ENCODE peak calls at places on chromosomes 13 and 19, in ten cellular contexts. Y, X, L, A, U, G, R, C, B and N are unnamed samples.

GRCh38 chr13:35789335-35790166 is 313.1 kb upstream of the MAB21L1 start:
- DNase-seq in Y (no peak), X (peak), G (no peak), R (peak), B (no peak), L (no peak), A (no peak), C (peak), U (peak), N (no peak)

GRCh38 chr13:27960362-27961226 is 8.5 kb downstream of the CDX2 start:
- DNase-seq in Y (peak), A (no peak), R (no peak), G (peak), B (peak), L (peak), C (peak), U (peak), X (peak), N (no peak)

GRCh38 chr13:105847532-105848295 is 687.7 kb downstream of the EFNB2 start:
- DNase-seq in X (peak), C (no peak), B (no peak), L (no peak), A (no peak), U (no peak), R (no peak), G (no peak), Y (no peak), N (no peak)

GRCh38 chr19:5184930-5185329 is 155.7 kb downstream of the PTPRS start:
- DNase-seq in U (no peak), A (no peak), L (no peak), R (no peak), B (no peak), X (no peak), Y (no peak), C (no peak), G (no peak), N (no peak)

GRCh38 chr19:55365922-55366321 is 2.9 kb upstream of the GARIN5B start:
- DNase-seq in L (no peak), U (no peak), G (no peak), Y (no peak), C (no peak), A (no peak), R (no peak), B (no peak), X (no peak), N (no peak)

GRCh38 chr19:45960595-45961235 is 12.9 kb downstream of the NOVA2 start:
- DNase-seq in A (no peak), L (no peak), Y (no peak), C (no peak), X (no peak), U (no peak), B (no peak), R (no peak), G (no peak), N (no peak)

GRCh38 chr19:23287620-23288019 is 37.4 kb upstream of the ZNF724 start:
- DNase-seq in A (no peak), L (no peak), C (no peak), U (no peak), X (no peak), G (no peak), R (no peak), Y (no peak), B (no peak), N (no peak)

GRCh38 chr19:30159636-30160035 is 212.5 kb upstream of the ZNF536 start:
- DNase-seq in Y (no peak), B (no peak), L (no peak), X (no peak), G (no peak), A (no peak), R (no peak), U (no peak), C (no peak), N (peak)

GRCh38 chr19:4028334-4029246 is 21.1 kb downstream of the PIAS4 start:
- DNase-seq in C (no peak), U (no peak), X (no peak), A (no peak), G (no peak), L (peak), R (no peak), Y (no peak), B (no peak), N (no peak)

GRCh38 chr19:51111606-51112005 is 3.4 kb upstream of the CTU1 start:
- DNase-seq in R (no peak), B (no peak), L (no peak), C (no peak), A (no peak), X (peak), G (no peak), U (no peak), Y (no peak), N (no peak)

GRCh38 chr19:53365899-53366493 is 491 bp downstream of the ZNF525 start:
- DNase-seq in G (peak), B (no peak), Y (peak), A (no peak), L (no peak), C (peak), U (no peak), R (no peak), X (peak), N (no peak)

GRCh38 chr13:50599927-50600326 is 243.6 kb downstream of the DLEU7 start:
- DNase-seq in R (no peak), U (no peak), A (no peak), X (no peak), G (no peak), C (no peak), B (no peak), Y (no peak), L (no peak), N (no peak)

GRCh38 chr19:16382775-16383543 is 58.3 kb downstream of the KLF2 start:
- DNase-seq in A (peak), C (peak), G (peak), U (peak), R (peak), X (peak), L (peak), Y (peak), B (peak), N (peak)

GRCh38 chr13:43963726-43964125 is 84.0 kb downstream of the LACC1 start:
- DNase-seq in A (no peak), B (no peak), G (no peak), U (no peak), C (no peak), R (no peak), Y (no peak), L (no peak), X (no peak), N (no peak)

GRCh38 chr13:47903836-47904235 is 97.2 kb downstream of the SUCLA2 start:
- DNase-seq in Y (no peak), C (peak), G (peak), B (no peak), X (peak), L (no peak), R (peak), U (no peak), A (no peak), N (no peak)

GRCh38 chr13:29954082-29955043 is 103.9 kb upstream of the UBL3 start:
- DNase-seq in A (no peak), Y (peak), X (no peak), R (no peak), B (no peak), C (no peak), G (no peak), U (no peak), L (no peak), N (no peak)

GRCh38 chr13:26629260-26629659 is 71.8 kb downstream of the WASF3 start:
- DNase-seq in A (no peak), G (no peak), C (no peak), R (no peak), B (no peak), U (no peak), Y (peak), X (peak), L (no peak), N (no peak)
- TF ChIP-seq CTCF in A (no peak), G (no peak), C (no peak), R (no peak), B (peak), U (no peak), Y (no peak), X (peak), L (no peak), N (no peak)

GRCh38 chr19:42327381-42327780 is 1.9 kb downstream of the MEGF8 start:
- DNase-seq in A (no peak), G (no peak), Y (no peak), U (no peak), C (no peak), X (no peak), B (no peak), R (no peak), L (no peak), N (no peak)

GRCh38 chr19:42325308-42325895 is at the start of gene MEGF8:
- DNase-seq in C (peak), U (peak), Y (peak), A (peak), X (peak), R (peak), B (peak), L (peak), G (peak), N (peak)

GRCh38 chr19:42324655-42325307 is 654 bp upstream of the MEGF8 start:
- DNase-seq in A (no peak), X (no peak), C (no peak), Y (no peak), L (no peak), U (no peak), B (no peak), G (no peak), R (no peak), N (no peak)

GRCh38 chr19:42326969-42327368 is 1.5 kb downstream of the MEGF8 start:
- DNase-seq in X (no peak), Y (no peak), G (no peak), U (no peak), C (no peak), A (no peak), L (no peak), B (no peak), R (no peak), N (no peak)

GRCh38 chr19:42325896-42326771 is 699 bp downstream of the MEGF8 start:
- DNase-seq in Y (peak), G (no peak), X (no peak), A (no peak), B (no peak), C (peak), L (peak), R (no peak), U (peak), N (peak)
- TF ChIP-seq CTCF in Y (no peak), G (no peak), X (no peak), A (no peak), B (peak), C (no peak), L (peak), R (no peak), U (no peak), N (no peak)

GRCh38 chr13:62014299-62014698 is 598.6 kb upstream of the PCDH20 start:
- DNase-seq in C (no peak), A (no peak), B (no peak), X (peak), Y (no peak), G (no peak), R (no peak), U (no peak), L (no peak), N (no peak)
- TF ChIP-seq CTCF in C (no peak), A (peak), B (peak), X (peak), Y (no peak), G (peak), R (no peak), U (no peak), L (no peak), N (peak)

DNA sequence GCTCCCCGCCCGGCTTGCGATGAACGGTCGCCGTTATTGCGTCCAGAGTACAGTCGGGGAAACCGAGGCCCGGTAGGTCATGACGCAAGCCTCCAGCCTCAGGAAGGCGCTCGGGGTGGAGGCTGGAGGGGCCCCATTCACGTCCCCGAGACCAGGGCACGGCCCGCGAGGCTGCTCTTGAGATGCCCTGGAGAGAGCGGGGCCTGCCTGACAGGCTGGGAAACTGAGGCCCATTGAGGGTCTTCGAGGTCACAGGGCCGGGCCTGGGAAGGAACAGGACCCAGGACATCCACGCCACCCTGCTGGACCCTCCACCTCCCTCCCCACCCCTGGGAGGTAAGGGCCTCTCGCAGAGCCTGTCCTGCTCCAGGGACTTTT is 367 bp downstream of the NDUFS7 start:
- DNase-seq in C (no peak), U (no peak), A (no peak), R (no peak), Y (peak), G (no peak), L (no peak), B (no peak), X (no peak), N (no peak)
- TF ChIP-seq CTCF in C (no peak), U (no peak), A (no peak), R (no peak), Y (no peak), G (no peak), L (no peak), B (no peak), X (no peak), N (no peak)

GRCh38 chr13:39676315-39676876 is 20.9 kb downstream of the COG6 start:
- DNase-seq in X (peak), G (no peak), Y (peak), L (peak), U (no peak), A (no peak), B (no peak), C (peak), R (peak), N (no peak)
- TF ChIP-seq CTCF in X (peak), G (peak), Y (no peak), L (peak), U (peak), A (peak), B (peak), C (peak), R (peak), N (peak)

GRCh38 chr13:41649659-41650058 is 192.3 kb downstream of the RGCC start:
- DNase-seq in Y (no peak), A (no peak), G (no peak), B (no peak), U (no peak), C (no peak), R (peak), L (no peak), X (peak), N (no peak)
- TF ChIP-seq CTCF in Y (no peak), A (no peak), G (no peak), B (peak), U (no peak), C (peak), R (peak), L (peak), X (peak), N (peak)

GRCh38 chr19:37987356-37988332 is 80.6 kb downstream of the SIPA1L3 start:
- DNase-seq in R (no peak), C (no peak), X (no peak), U (no peak), B (no peak), A (no peak), Y (peak), G (no peak), L (no peak), N (no peak)
- TF ChIP-seq CTCF in R (no peak), C (peak), X (peak), U (peak), B (peak), A (no peak), Y (no peak), G (peak), L (peak), N (no peak)